ENCODE peak calls at places on chromosomes 12 and 14, in eight cellular contexts. One of them, this sample, is unnamed.

GRCh38 chr14:65203574-65203973 is 101.3 kb upstream of the MAX start:
- DNase-seq in stimulated activated CD8-positive, alpha-beta memory T cell treated with anti-CD3 and anti-CD28 coated beads, Interleukin-12 subunit alpha, Interleukin-12 subunit beta, amount 100 ng/mL, for 1 hour: no peak
- DNase-seq in activated T-helper 1 cell treated with Interleukin-2 at 50 U/mL for 16 hours: no peak
- DNase-seq in stimulated activated CD4-positive, alpha-beta T cell treated with anti-CD3 and anti-CD28 coated beads, Interleukin-1b, Interleukin-23, amount 100 ng/mL, for 24 hours: no peak
- DNase-seq in EH: no peak
- DNase-seq in CD8-positive, alpha-beta T cell: no peak
- DNase-seq in cardiac fibroblast: no peak
- DNase-seq in GM19239: no peak
- DNase-seq in this sample: no peak

GRCh38 chr12:83802011-83802410 is 1110.6 kb downstream of the SLC6A15 start:
- DNase-seq in stimulated activated CD8-positive, alpha-beta memory T cell treated with anti-CD3 and anti-CD28 coated beads, Interleukin-12 subunit alpha, Interleukin-12 subunit beta, amount 100 ng/mL, for 1 hour: no peak
- DNase-seq in activated T-helper 1 cell treated with Interleukin-2 at 50 U/mL for 16 hours: no peak
- DNase-seq in stimulated activated CD4-positive, alpha-beta T cell treated with anti-CD3 and anti-CD28 coated beads, Interleukin-1b, Interleukin-23, amount 100 ng/mL, for 24 hours: no peak
- DNase-seq in EH: no peak
- DNase-seq in cardiac fibroblast: no peak
- DNase-seq in GM19239: no peak
- DNase-seq in CD8-positive, alpha-beta T cell: no peak
- DNase-seq in this sample: no peak

GRCh38 chr12:65810036-65810435 is 14.2 kb upstream of the HMGA2 start:
- DNase-seq in CD8-positive, alpha-beta T cell: no peak
- DNase-seq in activated T-helper 1 cell treated with Interleukin-2 at 50 U/mL for 16 hours: no peak
- DNase-seq in cardiac fibroblast: no peak
- DNase-seq in stimulated activated CD8-positive, alpha-beta memory T cell treated with anti-CD3 and anti-CD28 coated beads, Interleukin-12 subunit alpha, Interleukin-12 subunit beta, amount 100 ng/mL, for 1 hour: no peak
- DNase-seq in stimulated activated CD4-positive, alpha-beta T cell treated with anti-CD3 and anti-CD28 coated beads, Interleukin-1b, Interleukin-23, amount 100 ng/mL, for 24 hours: no peak
- DNase-seq in EH: peak
- DNase-seq in GM19239: no peak
- DNase-seq in this sample: no peak

GRCh38 chr14:75875958-75876357 is 105.8 kb downstream of the TGFB3 start:
- DNase-seq in cardiac fibroblast: no peak
- DNase-seq in stimulated activated CD4-positive, alpha-beta T cell treated with anti-CD3 and anti-CD28 coated beads, Interleukin-1b, Interleukin-23, amount 100 ng/mL, for 24 hours: no peak
- DNase-seq in EH: no peak
- DNase-seq in GM19239: peak
- DNase-seq in activated T-helper 1 cell treated with Interleukin-2 at 50 U/mL for 16 hours: no peak
- DNase-seq in stimulated activated CD8-positive, alpha-beta memory T cell treated with anti-CD3 and anti-CD28 coated beads, Interleukin-12 subunit alpha, Interleukin-12 subunit beta, amount 100 ng/mL, for 1 hour: no peak
- DNase-seq in CD8-positive, alpha-beta T cell: no peak
- DNase-seq in this sample: no peak

GRCh38 chr12:120110550-120111501 is 5.7 kb downstream of the RAB35 start:
- DNase-seq in stimulated activated CD8-positive, alpha-beta memory T cell treated with anti-CD3 and anti-CD28 coated beads, Interleukin-12 subunit alpha, Interleukin-12 subunit beta, amount 100 ng/mL, for 1 hour: peak
- DNase-seq in GM19239: no peak
- DNase-seq in EH: no peak
- DNase-seq in CD8-positive, alpha-beta T cell: peak
- DNase-seq in activated T-helper 1 cell treated with Interleukin-2 at 50 U/mL for 16 hours: peak
- DNase-seq in stimulated activated CD4-positive, alpha-beta T cell treated with anti-CD3 and anti-CD28 coated beads, Interleukin-1b, Interleukin-23, amount 100 ng/mL, for 24 hours: no peak
- DNase-seq in cardiac fibroblast: no peak
- DNase-seq in this sample: no peak

GRCh38 chr14:91173867-91174266 is 60.0 kb downstream of the DGLUCY start:
- DNase-seq in CD8-positive, alpha-beta T cell: no peak
- DNase-seq in stimulated activated CD4-positive, alpha-beta T cell treated with anti-CD3 and anti-CD28 coated beads, Interleukin-1b, Interleukin-23, amount 100 ng/mL, for 24 hours: no peak
- DNase-seq in activated T-helper 1 cell treated with Interleukin-2 at 50 U/mL for 16 hours: no peak
- DNase-seq in EH: no peak
- DNase-seq in cardiac fibroblast: no peak
- DNase-seq in stimulated activated CD8-positive, alpha-beta memory T cell treated with anti-CD3 and anti-CD28 coated beads, Interleukin-12 subunit alpha, Interleukin-12 subunit beta, amount 100 ng/mL, for 1 hour: no peak
- DNase-seq in GM19239: no peak
- DNase-seq in this sample: no peak

GRCh38 chr12:13074396-13075113 is 28.9 kb downstream of the GSG1 start:
- DNase-seq in stimulated activated CD8-positive, alpha-beta memory T cell treated with anti-CD3 and anti-CD28 coated beads, Interleukin-12 subunit alpha, Interleukin-12 subunit beta, amount 100 ng/mL, for 1 hour: no peak
- DNase-seq in cardiac fibroblast: peak
- DNase-seq in activated T-helper 1 cell treated with Interleukin-2 at 50 U/mL for 16 hours: no peak
- DNase-seq in GM19239: no peak
- DNase-seq in CD8-positive, alpha-beta T cell: no peak
- DNase-seq in EH: peak
- DNase-seq in stimulated activated CD4-positive, alpha-beta T cell treated with anti-CD3 and anti-CD28 coated beads, Interleukin-1b, Interleukin-23, amount 100 ng/mL, for 24 hours: no peak
- DNase-seq in this sample: peak

GRCh38 chr12:114166360-114166759 is 200.2 kb upstream of the RBM19 start:
- DNase-seq in stimulated activated CD8-positive, alpha-beta memory T cell treated with anti-CD3 and anti-CD28 coated beads, Interleukin-12 subunit alpha, Interleukin-12 subunit beta, amount 100 ng/mL, for 1 hour: no peak
- DNase-seq in CD8-positive, alpha-beta T cell: no peak
- DNase-seq in stimulated activated CD4-positive, alpha-beta T cell treated with anti-CD3 and anti-CD28 coated beads, Interleukin-1b, Interleukin-23, amount 100 ng/mL, for 24 hours: no peak
- DNase-seq in cardiac fibroblast: peak
- DNase-seq in activated T-helper 1 cell treated with Interleukin-2 at 50 U/mL for 16 hours: no peak
- DNase-seq in EH: peak
- DNase-seq in GM19239: no peak
- DNase-seq in this sample: no peak

This sample was measured in foreskin keratinocyte.